ENCODE peak calls at places on chromosomes 1 and 21, in eight cellular contexts. One of them, this sample, is unnamed.

GRCh38 chr1:5991784-5992033 is 516 bp downstream of the NPHP4 start:
- DNase-seq in posterior vena cava: no peak
- DNase-seq in cardiac muscle cell: no peak
- DNase-seq in NCI-H446 treated with DMSO at 0.1 percent for 48 hours: no peak
- DNase-seq in GM13976: peak; percentile 80
- DNase-seq in KG1: no peak
- DNase-seq in Kasumi-1: peak; percentile 32
- DNase-seq in activated CD4-positive, alpha-beta T cell treated with anti-CD3 and anti-CD28 coated beads for 36 hours: no peak
- DNase-seq in this sample: no peak

GRCh38 chr1:53616511-53616910 is 122.5 kb downstream of the GLIS1 start:
- DNase-seq in cardiac muscle cell: no peak
- DNase-seq in NCI-H446 treated with DMSO at 0.1 percent for 48 hours: no peak
- DNase-seq in KG1: no peak
- DNase-seq in Kasumi-1: no peak
- DNase-seq in GM13976: no peak
- DNase-seq in posterior vena cava: peak; percentile 24
- DNase-seq in activated CD4-positive, alpha-beta T cell treated with anti-CD3 and anti-CD28 coated beads for 36 hours: no peak
- DNase-seq in this sample: no peak

GRCh38 chr21:16241500-16241963 is 511.8 kb downstream of the USP25 start:
- DNase-seq in Kasumi-1: peak; percentile 32
- DNase-seq in GM13976: no peak
- DNase-seq in activated CD4-positive, alpha-beta T cell treated with anti-CD3 and anti-CD28 coated beads for 36 hours: no peak
- DNase-seq in KG1: peak; percentile 19
- DNase-seq in cardiac muscle cell: peak; percentile 46
- DNase-seq in posterior vena cava: no peak
- DNase-seq in NCI-H446 treated with DMSO at 0.1 percent for 48 hours: no peak
- DNase-seq in this sample: no peak

GRCh38 chr21:39094087-39094785 is 89.0 kb downstream of the PSMG1 start:
- DNase-seq in NCI-H446 treated with DMSO at 0.1 percent for 48 hours: no peak
- DNase-seq in KG1: no peak
- DNase-seq in posterior vena cava: no peak
- DNase-seq in Kasumi-1: peak; percentile 13
- DNase-seq in activated CD4-positive, alpha-beta T cell treated with anti-CD3 and anti-CD28 coated beads for 36 hours: no peak
- DNase-seq in GM13976: no peak
- DNase-seq in cardiac muscle cell: no peak
- DNase-seq in this sample: no peak

GRCh38 chr1:67367370-67368345 is 60.0 kb downstream of the IL12RB2 start:
- DNase-seq in cardiac muscle cell: peak; percentile 68
- DNase-seq in KG1: no peak
- DNase-seq in posterior vena cava: no peak
- DNase-seq in GM13976: no peak
- DNase-seq in activated CD4-positive, alpha-beta T cell treated with anti-CD3 and anti-CD28 coated beads for 36 hours: no peak
- DNase-seq in Kasumi-1: no peak
- DNase-seq in NCI-H446 treated with DMSO at 0.1 percent for 48 hours: peak; percentile 29
- DNase-seq in this sample: no peak

GRCh38 chr1:32115496-32115895 is 7.6 kb downstream of the KPNA6 start:
- DNase-seq in posterior vena cava: no peak
- DNase-seq in NCI-H446 treated with DMSO at 0.1 percent for 48 hours: no peak
- DNase-seq in activated CD4-positive, alpha-beta T cell treated with anti-CD3 and anti-CD28 coated beads for 36 hours: no peak
- DNase-seq in Kasumi-1: no peak
- DNase-seq in KG1: no peak
- DNase-seq in GM13976: no peak
- DNase-seq in cardiac muscle cell: no peak
- DNase-seq in this sample: no peak

GRCh38 chr1:92961896-92962752 is 862 bp upstream of the DIPK1A start:
- DNase-seq in GM13976: peak; percentile 76
- DNase-seq in posterior vena cava: peak; percentile 83
- DNase-seq in activated CD4-positive, alpha-beta T cell treated with anti-CD3 and anti-CD28 coated beads for 36 hours: peak; percentile 80
- DNase-seq in cardiac muscle cell: peak; percentile 74
- DNase-seq in NCI-H446 treated with DMSO at 0.1 percent for 48 hours: peak; percentile 60
- DNase-seq in Kasumi-1: peak; percentile 53
- DNase-seq in KG1: no peak
- DNase-seq in this sample: peak; percentile 36

GRCh38 chr1:200445213-200445612 is 35.4 kb upstream of the ZNF281 start:
- DNase-seq in NCI-H446 treated with DMSO at 0.1 percent for 48 hours: no peak
- DNase-seq in posterior vena cava: no peak
- DNase-seq in Kasumi-1: no peak
- DNase-seq in KG1: no peak
- DNase-seq in cardiac muscle cell: no peak
- DNase-seq in GM13976: no peak
- DNase-seq in activated CD4-positive, alpha-beta T cell treated with anti-CD3 and anti-CD28 coated beads for 36 hours: peak; percentile 42
- DNase-seq in this sample: no peak

GRCh38 chr1:21874328-21874727 is 62.3 kb downstream of the LDLRAD2 start:
- DNase-seq in NCI-H446 treated with DMSO at 0.1 percent for 48 hours: no peak
- DNase-seq in cardiac muscle cell: no peak
- DNase-seq in GM13976: no peak
- DNase-seq in Kasumi-1: no peak
- DNase-seq in posterior vena cava: peak; percentile 77
- DNase-seq in KG1: no peak
- DNase-seq in activated CD4-positive, alpha-beta T cell treated with anti-CD3 and anti-CD28 coated beads for 36 hours: no peak
- DNase-seq in this sample: no peak

GRCh38 chr21:38273745-38274544 is 17.2 kb downstream of the KCNJ15 start:
- DNase-seq in Kasumi-1: peak; percentile 87
- DNase-seq in activated CD4-positive, alpha-beta T cell treated with anti-CD3 and anti-CD28 coated beads for 36 hours: no peak
- DNase-seq in posterior vena cava: no peak
- DNase-seq in KG1: no peak
- DNase-seq in cardiac muscle cell: no peak
- DNase-seq in GM13976: no peak
- DNase-seq in NCI-H446 treated with DMSO at 0.1 percent for 48 hours: no peak
- DNase-seq in this sample: no peak

GRCh38 chr1:26945728-26946127 is 14.5 kb downstream of the KDF1 start:
- DNase-seq in cardiac muscle cell: no peak
- DNase-seq in NCI-H446 treated with DMSO at 0.1 percent for 48 hours: no peak
- DNase-seq in Kasumi-1: no peak
- DNase-seq in GM13976: no peak
- DNase-seq in activated CD4-positive, alpha-beta T cell treated with anti-CD3 and anti-CD28 coated beads for 36 hours: no peak
- DNase-seq in posterior vena cava: peak; percentile 37
- DNase-seq in KG1: no peak
- DNase-seq in this sample: no peak

GRCh38 chr1:37294514-37294913 is 179.9 kb upstream of the ZC3H12A start:
- DNase-seq in cardiac muscle cell: no peak
- DNase-seq in activated CD4-positive, alpha-beta T cell treated with anti-CD3 and anti-CD28 coated beads for 36 hours: no peak
- DNase-seq in KG1: no peak
- DNase-seq in GM13976: no peak
- DNase-seq in posterior vena cava: no peak
- DNase-seq in NCI-H446 treated with DMSO at 0.1 percent for 48 hours: no peak
- DNase-seq in Kasumi-1: no peak
- DNase-seq in this sample: no peak

GRCh38 chr1:31569773-31570172 is 6.5 kb upstream of the TINAGL1 start:
- DNase-seq in cardiac muscle cell: no peak
- DNase-seq in Kasumi-1: no peak
- DNase-seq in KG1: no peak
- DNase-seq in GM13976: no peak
- DNase-seq in posterior vena cava: no peak
- DNase-seq in activated CD4-positive, alpha-beta T cell treated with anti-CD3 and anti-CD28 coated beads for 36 hours: no peak
- DNase-seq in NCI-H446 treated with DMSO at 0.1 percent for 48 hours: no peak
- DNase-seq in this sample: no peak